ENCODE peak calls at places on chromosomes 12 and 14, in five cellular contexts. A is T-helper 9 cell, L is HEK293T, V is T-helper 2 cell, X is left ventricle myocardium inferior. S is an unnamed sample.

GRCh38 chr12:27711312-27711682 is 665 bp downstream of the MRPS35 start:
- DNase-seq in A (no peak), V (peak), X (no peak), L (peak), S (no peak)

GRCh38 chr14:53742226-53742607 is 214.4 kb downstream of the BMP4 start:
- DNase-seq in X (no peak), L (no peak), A (no peak), V (no peak), S (no peak)

GRCh38 chr12:23303220-23303619 is 646.2 kb downstream of the SOX5 start:
- DNase-seq in V (no peak), L (no peak), A (no peak), X (no peak), S (no peak)

GRCh38 chr12:43586646-43587245 is 34.7 kb upstream of the ADAMTS20 start:
- DNase-seq in L (no peak), X (no peak), V (no peak), A (no peak), S (no peak)

GRCh38 chr14:102778616-102779351 is 1.5 kb downstream of the TRAF3 start:
- DNase-seq in L (no peak), X (no peak), A (no peak), V (peak), S (no peak)

GRCh38 chr14:103207404-103208072 is 84.3 kb downstream of the TNFAIP2 start:
- DNase-seq in L (no peak), X (peak), V (no peak), A (no peak), S (peak)

GRCh38 chr12:116196752-116197718 is 80.5 kb downstream of the MED13L start:
- DNase-seq in A (no peak), V (no peak), L (peak), X (no peak), S (peak)

GRCh38 chr12:29066061-29066588 is 83.0 kb upstream of the FAR2 start:
- DNase-seq in V (peak), L (no peak), A (no peak), X (no peak), S (no peak)

GRCh38 chr12:15852383-15852782 is 29.8 kb upstream of the STRAP start:
- DNase-seq in V (no peak), X (no peak), A (no peak), L (no peak), S (no peak)

GRCh38 chr12:95742586-95742985 is 48.0 kb downstream of the NTN4 start:
- DNase-seq in L (no peak), V (no peak), X (no peak), A (no peak), S (no peak)

GRCh38 chr12:128168273-128168672 is 98.7 kb upstream of the TMEM132C start:
- DNase-seq in V (no peak), L (no peak), X (no peak), A (no peak), S (no peak)

GRCh38 chr12:106804668-106805067 is 30.2 kb downstream of the RIC8B start:
- DNase-seq in V (no peak), L (no peak), A (no peak), X (no peak), S (no peak)

GRCh38 chr14:56878766-56879165 is 68.5 kb upstream of the OTX2 start:
- DNase-seq in V (no peak), A (no peak), X (no peak), L (no peak), S (no peak)

GRCh38 chr12:56150563-56150962 is 1.8 kb upstream of the MYL6B start:
- DNase-seq in X (no peak), A (no peak), L (no peak), V (no peak), S (no peak)

GRCh38 chr14:21068521-21069387 is 1.4 kb upstream of the ARHGEF40 start:
- DNase-seq in V (peak), L (peak), A (peak), X (peak), S (peak)

GRCh38 chr12:21350975-21351374 is 16.3 kb upstream of the SLCO1A2 start:
- DNase-seq in V (no peak), X (no peak), L (no peak), A (no peak), S (no peak)

GRCh38 chr14:72613196-72613974 is 280.5 kb downstream of the DPF3 start:
- DNase-seq in L (no peak), A (no peak), V (no peak), X (peak), S (peak)

GRCh38 chr12:74722709-74723108 is 185.1 kb downstream of the ATXN7L3B start:
- DNase-seq in A (no peak), V (no peak), X (no peak), L (no peak), S (no peak)

GRCh38 chr12:15423629-15424028 is 101.3 kb downstream of the PTPRO start:
- DNase-seq in L (no peak), X (no peak), A (no peak), V (no peak), S (no peak)

GRCh38 chr12:50059440-50060119 is 2.2 kb downstream of the ASIC1 start:
- DNase-seq in L (no peak), V (peak), A (no peak), X (no peak), S (no peak)

GRCh38 chr14:90828642-90829487 is 12.6 kb upstream of the TTC7B start:
- DNase-seq in X (no peak), L (no peak), A (no peak), V (peak), S (no peak)

GRCh38 chr12:132488127-132489077 is 1.5 kb upstream of the FBRSL1 start:
- DNase-seq in L (no peak), X (peak), V (peak), A (no peak), S (no peak)

GRCh38 chr14:23939607-23940326 is 13.8 kb upstream of the DHRS4 start:
- DNase-seq in A (no peak), V (no peak), L (no peak), X (no peak), S (no peak)

GRCh38 chr12:100758083-100758482 is 36.5 kb upstream of the ANO4 start:
- DNase-seq in L (no peak), V (no peak), A (no peak), X (no peak), S (no peak)

GRCh38 chr14:101118746-101119610 is 215.5 kb upstream of the RTL1 start:
- DNase-seq in X (peak), L (no peak), A (no peak), V (no peak), S (peak)

GRCh38 chr14:95222870-95223398 is 65.6 kb upstream of the DICER1 start:
- DNase-seq in A (no peak), X (no peak), L (no peak), V (no peak), S (no peak)

GRCh38 chr14:55458800-55459577 is 18.6 kb upstream of the TBPL2 start:
- DNase-seq in L (no peak), X (no peak), A (no peak), V (peak), S (no peak)

GRCh38 chr14:99754141-99755067 is 38.8 kb upstream of the EML1 start:
- DNase-seq in X (peak), A (no peak), V (peak), L (no peak), S (no peak)

GRCh38 chr12:128586630-128587029 is 237.1 kb downstream of the SLC15A4 start:
- DNase-seq in L (no peak), X (no peak), V (no peak), A (no peak), S (no peak)

GRCh38 chr12:19245656-19246055 is 116.1 kb downstream of the PLEKHA5 start:
- DNase-seq in V (no peak), A (no peak), X (no peak), L (no peak), S (no peak)

GRCh38 chr14:104664588-104664987 is 24.8 kb upstream of the INF2 start:
- DNase-seq in X (no peak), V (no peak), L (no peak), A (no peak), S (no peak)

GRCh38 chr12:123713398-123714301 is 1.5 kb downstream of the ATP6V0A2 start:
- DNase-seq in V (peak), A (no peak), L (no peak), X (no peak), S (peak)

GRCh38 chr12:13128291-13129000 is 25.0 kb upstream of the GSG1 start:
- DNase-seq in L (no peak), V (no peak), A (no peak), X (no peak), S (no peak)

GRCh38 chr12:16359512-16360491 is 12.4 kb downstream of the MGST1 start:
- DNase-seq in A (no peak), X (peak), V (peak), L (peak), S (peak)

GRCh38 chr14:26216797-26217196 is 381.0 kb downstream of the NOVA1 start:
- DNase-seq in L (no peak), X (no peak), A (no peak), V (no peak), S (no peak)

GRCh38 chr14:103138483-103139370 is 15.5 kb downstream of the TNFAIP2 start:
- DNase-seq in V (no peak), X (no peak), A (no peak), L (no peak), S (no peak)

GRCh38 chr12:115023279-115023678 is 339.3 kb upstream of the TBX3 start:
- DNase-seq in X (peak), L (no peak), A (no peak), V (no peak), S (no peak)